ENCODE peak calls at places on chromosomes 5 and 9, in four cellular contexts. M is effector memory CD8-positive, alpha-beta T cell; G is activated T-cell treated with anti-CD3 and anti-CD28 coated beads for 48 hours; U is natural killer cell treated with Interleukin-12 subunit alpha and Interleukin-12 subunit beta and Interleukin-15 and Interleukin-18, amount 100 ng/mL, for 72 hours. W is an unnamed sample.

GRCh38 chr9:38385896-38386295 is 6.6 kb upstream of the ALDH1B1 start:
- DNase-seq in G (no peak), M (no peak), U (no peak), W (no peak)

GRCh38 chr5:68007446-68007845 is 208.1 kb upstream of the PIK3R1 start:
- DNase-seq in G (no peak), M (no peak), U (no peak), W (no peak)

GRCh38 chr5:67879619-67880357 is 335.8 kb upstream of the PIK3R1 start:
- DNase-seq in G (no peak), U (no peak), M (no peak), W (no peak)

GRCh38 chr9:93127395-93127911 is 6.6 kb downstream of the NINJ1 start:
- DNase-seq in U (peak), M (no peak), G (no peak), W (no peak)

GRCh38 chr9:8890695-8891094 is 1091.1 kb upstream of the DMAC1 start:
- DNase-seq in M (no peak), G (no peak), U (no peak), W (no peak)

GRCh38 chr9:4921449-4921848 is 63.6 kb upstream of the JAK2 start:
- DNase-seq in G (no peak), M (no peak), U (no peak), W (no peak)

GRCh38 chr5:154646841-154647759 is 108.1 kb upstream of the LARP1 start:
- DNase-seq in G (peak), U (no peak), M (no peak), W (no peak)

GRCh38 chr5:32190094-32190493 is 16.0 kb upstream of the GOLPH3 start:
- DNase-seq in M (no peak), G (no peak), U (no peak), W (no peak)

GRCh38 chr5:160230686-160231527 is 1.6 kb downstream of the FABP6 start:
- DNase-seq in U (no peak), G (no peak), M (no peak), W (no peak)

GRCh38 chr5:9380108-9380507 is 165.8 kb downstream of the SEMA5A start:
- DNase-seq in U (no peak), M (no peak), G (no peak), W (no peak)

GRCh38 chr5:1554410-1554967 is 30.7 kb upstream of the LPCAT1 start:
- DNase-seq in U (no peak), G (no peak), M (no peak), W (no peak)

GRCh38 chr9:114470581-114470980 is 34.7 kb downstream of the WHRN start:
- DNase-seq in M (no peak), U (no peak), G (no peak), W (no peak)

GRCh38 chr5:40021007-40021406 is 596.2 kb upstream of the DAB2 start:
- DNase-seq in U (no peak), G (no peak), M (no peak), W (no peak)

GRCh38 chr9:107674252-107674936 is 184.8 kb upstream of the KLF4 start:
- DNase-seq in U (no peak), G (no peak), M (no peak), W (no peak)

GRCh38 chr5:126525630-126526245 is 69.3 kb downstream of the ALDH7A1 start:
- DNase-seq in U (no peak), M (no peak), G (no peak), W (no peak)

GRCh38 chr5:14008819-14009311 is 64.4 kb upstream of the DNAH5 start:
- DNase-seq in M (no peak), U (no peak), G (no peak), W (no peak)

GRCh38 chr9:81969971-81970370 is 18.6 kb upstream of the SPATA31D1 start:
- DNase-seq in U (no peak), G (no peak), M (no peak), W (no peak)

GRCh38 chr9:642014-642413 is 199.5 kb upstream of the DMRT1 start:
- DNase-seq in U (no peak), G (no peak), M (no peak), W (no peak)

GRCh38 chr9:32590898-32591297 is 17.9 kb upstream of the NDUFB6 start:
- DNase-seq in G (no peak), U (no peak), M (no peak), W (no peak)

GRCh38 chr9:6910032-6910431 is 152.3 kb downstream of the KDM4C start:
- DNase-seq in M (no peak), U (no peak), G (no peak), W (no peak)

GRCh38 chr9:135216236-135216635 is 128.8 kb downstream of the OLFM1 start:
- DNase-seq in U (peak), M (no peak), G (no peak), W (no peak)

GRCh38 chr9:74147906-74148305 is 349.2 kb upstream of the RORB start:
- DNase-seq in M (no peak), U (no peak), G (no peak), W (no peak)

GRCh38 chr5:160398806-160399205 is 1.0 kb downstream of the FAM200C start:
- DNase-seq in M (no peak), U (no peak), G (no peak), W (no peak)

GRCh38 chr5:157563373-157564148 is 12.0 kb downstream of the ADAM19 start:
- DNase-seq in M (no peak), U (no peak), G (no peak), W (no peak)

GRCh38 chr9:94139672-94140417 is 55.6 kb downstream of the PTPDC1 start:
- DNase-seq in M (no peak), U (no peak), G (no peak), W (no peak)

GRCh38 chr5:151584057-151584937 is 6.8 kb downstream of the FAT2 start:
- DNase-seq in U (no peak), M (no peak), G (no peak), W (no peak)

GRCh38 chr5:89428624-89429023 is 545.6 kb upstream of the MEF2C start:
- DNase-seq in G (no peak), U (no peak), M (no peak), W (no peak)

GRCh38 chr5:113493446-113493845 is 5.2 kb upstream of the MCC start:
- DNase-seq in M (no peak), U (no peak), G (no peak), W (no peak)

GRCh38 chr5:65696892-65697291 is 25.0 kb downstream of the SGTB start:
- DNase-seq in G (no peak), U (no peak), M (no peak), W (no peak)

GRCh38 chr5:136799806-136800372 is 434.5 kb upstream of the TRPC7 start:
- DNase-seq in G (no peak), U (no peak), M (no peak), W (no peak)

GRCh38 chr5:135204151-135204600 is 170.1 kb upstream of the PITX1 start:
- DNase-seq in G (no peak), M (no peak), U (no peak), W (peak)

GRCh38 chr5:74042559-74043357 is 416.8 kb downstream of the ARHGEF28 start:
- DNase-seq in M (no peak), G (no peak), U (no peak), W (no peak)

GRCh38 chr9:96293481-96293880 is 8.5 kb downstream of the HSD17B3 start:
- DNase-seq in G (no peak), U (no peak), M (no peak), W (no peak)

GRCh38 chr5:90909091-90909503 is 350.5 kb downstream of the ADGRV1 start:
- DNase-seq in M (no peak), G (no peak), U (no peak), W (no peak)

GRCh38 chr5:176985516-176985915 is 21.1 kb downstream of the UIMC1 start:
- DNase-seq in M (peak), U (no peak), G (no peak), W (no peak)

GRCh38 chr5:159230657-159231056 is 21.3 kb upstream of the RNF145 start:
- DNase-seq in G (no peak), M (no peak), U (no peak), W (no peak)

GRCh38 chr5:106522296-106522695 is 1148.4 kb downstream of the EFNA5 start:
- DNase-seq in U (no peak), M (no peak), G (no peak), W (no peak)

GRCh38 chr5:156623381-156624040 is 226.6 kb upstream of the PPP1R2B start:
- DNase-seq in M (no peak), U (no peak), G (no peak), W (no peak)

GRCh38 chr5:110716247-110717245 is 9.9 kb downstream of the TMEM232 start:
- DNase-seq in G (no peak), M (no peak), U (no peak), W (no peak)

GRCh38 chr5:176670449-176670848 is 23.2 kb downstream of the TSPAN17 start:
- DNase-seq in M (no peak), G (no peak), U (no peak), W (no peak)